ENCODE peak calls at places on chromosomes 5 and 9, in eight cellular contexts. D is Peyer's patch, L is ovary, C is upper lobe of left lung, W is breast epithelium, Q is stomach, R is HCT116, A is transverse colon. O is an unnamed sample.

GRCh38 chr9:116318463-116319271 is 165.1 kb downstream of the PAPPA start:
- DNase-seq in D (no peak), L (peak; percentile 71), C (no peak), W (peak; percentile 44), Q (no peak), R (no peak), A (peak; percentile 26), O (peak; percentile 68)

GRCh38 chr9:136791466-136792276 is 527 bp downstream of the TMEM141 start:
- DNase-seq in D (peak; percentile 88), L (peak; percentile 81), C (peak; percentile 81), W (peak; percentile 82), Q (peak; percentile 84), R (peak; percentile 68), A (peak; percentile 87), O (peak; percentile 54)

GRCh38 chr5:11048760-11049159 is 287.7 kb upstream of the DAP start:
- DNase-seq in D (no peak), L (no peak), C (no peak), W (no peak), Q (no peak), R (no peak), A (no peak), O (no peak)

GRCh38 chr5:164540174-164540573 is 1034.8 kb downstream of the MAT2B start:
- DNase-seq in D (no peak), L (no peak), C (no peak), W (no peak), Q (no peak), R (no peak), A (no peak), O (no peak)

GRCh38 chr5:131109540-131110255 is 55.4 kb downstream of the HINT1 start:
- DNase-seq in D (no peak), L (no peak), C (no peak), W (no peak), Q (no peak), R (peak; percentile 35), A (no peak), O (no peak)

GRCh38 chr5:115778417-115778816 is 38.0 kb downstream of the CDO1 start:
- DNase-seq in D (no peak), L (no peak), C (no peak), W (no peak), Q (no peak), R (no peak), A (no peak), O (no peak)

GRCh38 chr9:27181381-27181780 is 72.4 kb downstream of the TEK start:
- DNase-seq in D (no peak), L (no peak), C (no peak), W (no peak), Q (no peak), R (no peak), A (no peak), O (no peak)

GRCh38 chr9:124180557-124180956 is 77.2 kb upstream of the NEK6 start:
- DNase-seq in D (peak; percentile 55), L (no peak), C (peak; percentile 47), W (no peak), Q (peak; percentile 59), R (no peak), A (peak; percentile 22), O (no peak)

GRCh38 chr9:69919461-69920061 is 98.9 kb downstream of the CFAP95 start:
- DNase-seq in D (no peak), L (no peak), C (no peak), W (no peak), Q (no peak), R (peak; percentile 29), A (no peak), O (no peak)

GRCh38 chr9:97923529-97924108 is 1.3 kb upstream of the TRMO start:
- DNase-seq in D (peak; percentile 94), L (peak; percentile 60), C (peak; percentile 79), W (peak; percentile 74), Q (peak; percentile 79), R (peak; percentile 74), A (peak; percentile 85), O (peak; percentile 64)

GRCh38 chr5:32506251-32506661 is 61.7 kb upstream of the ZFR start:
- DNase-seq in D (no peak), L (no peak), C (no peak), W (no peak), Q (no peak), R (no peak), A (no peak), O (peak; percentile 66)

GRCh38 chr5:72107874-72108199 is 562 bp downstream of the MAP1B start:
- DNase-seq in D (no peak), L (no peak), C (no peak), W (no peak), Q (no peak), R (no peak), A (no peak), O (peak; percentile 13)

GRCh38 chr5:55675119-55675518 is 37.0 kb downstream of the SLC38A9 start:
- DNase-seq in D (no peak), L (no peak), C (no peak), W (no peak), Q (no peak), R (no peak), A (no peak), O (no peak)

GRCh38 chr9:94800424-94801117 is 74.1 kb downstream of the AOPEP start:
- DNase-seq in D (no peak), L (no peak), C (no peak), W (no peak), Q (no peak), R (no peak), A (no peak), O (peak; percentile 45)

GRCh38 chr5:174750720-174751119 is 26.3 kb downstream of the MSX2 start:
- DNase-seq in D (no peak), L (no peak), C (no peak), W (no peak), Q (no peak), R (no peak), A (no peak), O (no peak)

GRCh38 chr5:98372351-98372750 is 401.1 kb upstream of the RGMB start:
- DNase-seq in D (no peak), L (no peak), C (no peak), W (no peak), Q (no peak), R (no peak), A (no peak), O (no peak)

GRCh38 chr5:125719681-125720676 is 703.2 kb upstream of the GRAMD2B start:
- DNase-seq in D (no peak), L (no peak), C (peak; percentile 54), W (no peak), Q (peak; percentile 32), R (no peak), A (no peak), O (no peak)

GRCh38 chr9:130128251-130128650 is 44.0 kb upstream of the NCS1 start:
- DNase-seq in D (peak; percentile 86), L (no peak), C (peak; percentile 45), W (no peak), Q (peak; percentile 30), R (no peak), A (peak; percentile 43), O (no peak)

GRCh38 chr9:26228273-26228672 is 550.0 kb upstream of the TUSC1 start:
- DNase-seq in D (no peak), L (no peak), C (no peak), W (no peak), Q (no peak), R (no peak), A (no peak), O (no peak)

GRCh38 chr5:38607396-38607795 is 51.0 kb upstream of the LIFR start:
- DNase-seq in D (no peak), L (no peak), C (peak; percentile 28), W (no peak), Q (no peak), R (no peak), A (no peak), O (no peak)

GRCh38 chr5:132471944-132472343 is 18.6 kb downstream of the IRF1 start:
- DNase-seq in D (peak; percentile 51), L (no peak), C (peak; percentile 21), W (no peak), Q (peak; percentile 17), R (no peak), A (peak; percentile 8), O (peak; percentile 37)

DNA sequence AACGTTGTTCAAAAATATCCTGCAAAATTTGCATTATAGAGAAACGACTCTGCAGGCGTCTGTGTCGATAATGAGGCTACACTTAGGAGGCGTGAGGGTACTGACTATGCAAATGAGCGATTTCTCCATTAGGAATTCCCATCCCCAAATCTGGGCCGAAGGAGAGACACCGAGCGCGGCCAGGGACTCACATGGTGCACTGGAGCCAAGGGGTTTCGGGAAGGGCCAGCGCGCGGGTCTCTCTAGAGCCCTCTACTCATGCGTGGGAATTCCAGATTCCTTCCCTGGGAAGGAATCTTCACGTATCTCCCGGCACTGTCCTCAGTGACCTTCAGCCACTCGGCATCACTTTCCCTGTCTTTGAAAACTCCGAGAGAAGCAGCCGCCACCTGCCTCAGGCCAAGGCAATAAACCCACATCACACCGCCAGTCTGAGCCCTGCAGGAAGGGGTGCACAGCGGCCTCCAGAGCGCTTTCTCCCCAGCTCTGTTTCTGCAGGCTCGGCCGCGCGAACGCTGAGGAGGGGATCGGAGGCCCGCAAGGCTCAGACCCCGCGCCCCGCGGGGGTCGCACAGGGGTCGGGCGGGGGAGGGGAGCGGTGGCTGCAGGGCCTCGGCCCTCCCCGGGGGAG is 653 bp upstream of the DENND4C start:
- DNase-seq in D (peak; percentile 91), L (no peak), C (peak; percentile 70), W (no peak), Q (no peak), R (peak; percentile 36), A (peak; percentile 76), O (no peak)
- TF ChIP-seq POLR2A in D (no peak), L (no peak), C (no peak), W (no peak), Q (no peak), R (no peak), A (no peak), O (no peak)

GRCh38 chr9:113988951-113989780 is 88.9 kb downstream of the AMBP start:
- DNase-seq in D (peak; percentile 57), L (no peak), C (no peak), W (no peak), Q (no peak), R (no peak), A (no peak), O (peak; percentile 59)
- H3K27ac ChIP-seq in D (no peak overlapping the region), L (no peak overlapping the region), C (no peak overlapping the region), W (no peak overlapping the region), Q (no peak overlapping the region), R (no peak overlapping the region), A (no peak overlapping the region), O (no peak overlapping the region)

DNA sequence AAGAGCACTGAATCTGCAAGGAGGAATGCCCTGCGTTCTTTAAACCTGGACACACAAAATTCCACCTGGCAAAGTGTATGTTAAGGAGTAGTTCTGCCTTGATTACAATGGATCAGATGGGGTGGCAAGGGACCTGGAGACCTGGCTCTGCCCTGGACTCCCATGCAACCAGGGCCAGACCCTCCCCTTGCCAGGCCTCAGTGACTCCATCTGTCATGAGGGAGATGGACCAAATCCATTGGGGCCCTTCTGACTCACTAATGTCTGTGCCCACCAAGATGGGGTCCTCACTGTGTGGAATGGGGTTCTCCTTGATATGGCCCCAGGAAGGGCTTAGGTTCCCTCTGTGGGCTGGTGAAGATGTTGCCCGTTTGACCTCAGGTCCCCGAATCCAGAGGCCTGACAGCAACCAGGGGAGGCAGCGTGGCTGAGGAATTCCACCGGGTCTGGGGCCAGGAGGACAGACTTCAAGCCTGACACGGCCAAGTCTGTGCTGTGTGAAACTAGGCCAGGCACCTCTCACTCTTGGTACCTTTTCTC is 100.3 kb downstream of the PAX5 start:
- DNase-seq in D (no peak), L (no peak), C (no peak), W (no peak), Q (peak; percentile 1), R (no peak), A (no peak), O (no peak)
- H3K4me1 ChIP-seq in D (no peaks in the 10 kb centered on the region), L (no peaks in the 10 kb centered on the region), C (no peaks in the 10 kb centered on the region), W (no peaks in the 10 kb centered on the region), Q (no peaks in the 10 kb centered on the region), R (peaks cover 25% of the 10 kb centered on the region), A (no peaks in the 10 kb centered on the region), O (no peaks in the 10 kb centered on the region)

GRCh38 chr5:76808142-76808691 is 10.6 kb upstream of the F2RL1 start:
- DNase-seq in D (no peak), L (no peak), C (no peak), W (no peak), Q (no peak), R (no peak), A (no peak), O (no peak)
- TF ChIP-seq POLR2A in D (no peak), L (no peak), C (no peak), W (no peak), Q (no peak), R (no peak), A (no peak), O (no peak)